ENCODE peak calls at places on chromosomes 6 and 20, in five cellular contexts. One of them, this sample, is unnamed.

GRCh38 chr6:53938810-53939209 is 144.0 kb downstream of the LRRC1 start:
- DNase-seq in AG04450: no peak
- DNase-seq in A549: no peak
- DNase-seq in cardiac muscle cell: peak
- DNase-seq in fibroblast of lung: peak
- DNase-seq in this sample: no peak

GRCh38 chr6:139539852-139540251 is 165.4 kb upstream of the CITED2 start:
- DNase-seq in AG04450: peak
- DNase-seq in A549: peak
- DNase-seq in cardiac muscle cell: peak
- DNase-seq in fibroblast of lung: peak
- DNase-seq in this sample: peak

GRCh38 chr6:90044833-90045337 is 150.6 kb downstream of the GJA10 start:
- DNase-seq in AG04450: no peak
- DNase-seq in A549: no peak
- DNase-seq in cardiac muscle cell: peak
- DNase-seq in fibroblast of lung: peak
- DNase-seq in this sample: no peak

GRCh38 chr20:37042986-37043972 is 52.5 kb downstream of the RBL1 start:
- DNase-seq in AG04450: no peak
- DNase-seq in A549: no peak
- DNase-seq in cardiac muscle cell: no peak
- DNase-seq in fibroblast of lung: no peak
- DNase-seq in this sample: no peak

GRCh38 chr6:151317206-151317994 is 74.0 kb downstream of the ZBTB2 start:
- DNase-seq in AG04450: no peak
- DNase-seq in A549: peak
- DNase-seq in cardiac muscle cell: peak
- DNase-seq in fibroblast of lung: peak
- DNase-seq in this sample: peak

GRCh38 chr6:112041535-112041934 is 12.4 kb upstream of the CCN6 start:
- DNase-seq in AG04450: no peak
- DNase-seq in A549: no peak
- DNase-seq in cardiac muscle cell: no peak
- DNase-seq in fibroblast of lung: no peak
- DNase-seq in this sample: no peak

GRCh38 chr6:89239338-89239737 is 22.2 kb upstream of the GABRR1 start:
- DNase-seq in AG04450: no peak
- DNase-seq in A549: no peak
- DNase-seq in cardiac muscle cell: peak
- DNase-seq in fibroblast of lung: no peak
- DNase-seq in this sample: no peak

GRCh38 chr6:84685983-84686584 is 78.3 kb downstream of the TBX18 start:
- DNase-seq in AG04450: no peak
- DNase-seq in A549: peak
- DNase-seq in cardiac muscle cell: no peak
- DNase-seq in fibroblast of lung: peak
- DNase-seq in this sample: no peak

GRCh38 chr6:151063339-151063738 is 176.4 kb upstream of the AKAP12 start:
- DNase-seq in AG04450: no peak
- DNase-seq in A549: no peak
- DNase-seq in cardiac muscle cell: peak
- DNase-seq in fibroblast of lung: peak
- DNase-seq in this sample: no peak

GRCh38 chr6:121093928-121094327 is 240.4 kb downstream of the TBC1D32 start:
- DNase-seq in AG04450: peak
- DNase-seq in A549: no peak
- DNase-seq in cardiac muscle cell: peak
- DNase-seq in fibroblast of lung: peak
- DNase-seq in this sample: peak

GRCh38 chr20:25083773-25084615 is 2.1 kb upstream of the VSX1 start:
- DNase-seq in AG04450: no peak
- DNase-seq in A549: no peak
- DNase-seq in cardiac muscle cell: no peak
- DNase-seq in fibroblast of lung: no peak
- DNase-seq in this sample: no peak

GRCh38 chr20:57326667-57327455 is 2.7 kb upstream of the SPO11 start:
- DNase-seq in AG04450: no peak
- DNase-seq in A549: no peak
- DNase-seq in cardiac muscle cell: no peak
- DNase-seq in fibroblast of lung: no peak
- DNase-seq in this sample: no peak

GRCh38 chr20:35145141-35145564 is 2.0 kb downstream of the EDEM2 start:
- DNase-seq in AG04450: peak
- DNase-seq in A549: peak
- DNase-seq in cardiac muscle cell: peak
- DNase-seq in fibroblast of lung: peak
- DNase-seq in this sample: peak

GRCh38 chr6:16602035-16602434 is 159.2 kb downstream of the ATXN1 start:
- DNase-seq in AG04450: no peak
- DNase-seq in A549: no peak
- DNase-seq in cardiac muscle cell: no peak
- DNase-seq in fibroblast of lung: no peak
- DNase-seq in this sample: no peak

GRCh38 chr20:14634666-14635065 is 297.3 kb upstream of the FLRT3 start:
- DNase-seq in AG04450: no peak
- DNase-seq in A549: no peak
- DNase-seq in cardiac muscle cell: no peak
- DNase-seq in fibroblast of lung: no peak
- DNase-seq in this sample: no peak

GRCh38 chr20:19275038-19275629 is 62.7 kb downstream of the SLC24A3 start:
- DNase-seq in AG04450: no peak
- DNase-seq in A549: no peak
- DNase-seq in cardiac muscle cell: no peak
- DNase-seq in fibroblast of lung: no peak
- DNase-seq in this sample: no peak

GRCh38 chr6:81727876-81728517 is 24.5 kb downstream of the TENT5A start:
- DNase-seq in AG04450: no peak
- DNase-seq in A549: no peak
- DNase-seq in cardiac muscle cell: no peak
- DNase-seq in fibroblast of lung: no peak
- DNase-seq in this sample: no peak

GRCh38 chr6:16553531-16553930 is 207.7 kb downstream of the ATXN1 start:
- DNase-seq in AG04450: no peak
- DNase-seq in A549: no peak
- DNase-seq in cardiac muscle cell: no peak
- DNase-seq in fibroblast of lung: no peak
- DNase-seq in this sample: no peak

GRCh38 chr20:36490191-36490590 is 51.1 kb upstream of the MYL9 start:
- DNase-seq in AG04450: no peak
- DNase-seq in A549: no peak
- DNase-seq in cardiac muscle cell: peak
- DNase-seq in fibroblast of lung: no peak
- DNase-seq in this sample: no peak

GRCh38 chr6:25346064-25346463 is 66.9 kb downstream of the CARMIL1 start:
- DNase-seq in AG04450: no peak
- DNase-seq in A549: no peak
- DNase-seq in cardiac muscle cell: no peak
- DNase-seq in fibroblast of lung: no peak
- DNase-seq in this sample: no peak

GRCh38 chr6:82989891-82990290 is 75.8 kb downstream of the UBE3D start:
- DNase-seq in AG04450: no peak
- DNase-seq in A549: no peak
- DNase-seq in cardiac muscle cell: no peak
- DNase-seq in fibroblast of lung: no peak
- DNase-seq in this sample: peak

GRCh38 chr6:144305985-144306384 is 20.9 kb downstream of the UTRN start:
- DNase-seq in AG04450: no peak
- DNase-seq in A549: no peak
- DNase-seq in cardiac muscle cell: no peak
- DNase-seq in fibroblast of lung: peak
- DNase-seq in this sample: no peak

GRCh38 chr6:119484598-119484997 is 135.0 kb upstream of the MAN1A1 start:
- DNase-seq in AG04450: peak
- DNase-seq in A549: no peak
- DNase-seq in cardiac muscle cell: peak
- DNase-seq in fibroblast of lung: peak
- DNase-seq in this sample: peak

GRCh38 chr6:111530777-111531176 is 47.8 kb upstream of the REV3L start:
- DNase-seq in AG04450: no peak
- DNase-seq in A549: no peak
- DNase-seq in cardiac muscle cell: no peak
- DNase-seq in fibroblast of lung: no peak
- DNase-seq in this sample: no peak

GRCh38 chr20:40754372-40754943 is 65.4 kb upstream of the MAFB start:
- DNase-seq in AG04450: no peak
- DNase-seq in A549: no peak
- DNase-seq in cardiac muscle cell: peak
- DNase-seq in fibroblast of lung: peak
- DNase-seq in this sample: no peak

GRCh38 chr6:87045521-87046075 is 49.3 kb downstream of the CGA start:
- DNase-seq in AG04450: no peak
- DNase-seq in A549: no peak
- DNase-seq in cardiac muscle cell: no peak
- DNase-seq in fibroblast of lung: no peak
- DNase-seq in this sample: no peak

GRCh38 chr6:123777554-123777953 is 26.1 kb upstream of the NKAIN2 start:
- DNase-seq in AG04450: no peak
- DNase-seq in A549: no peak
- DNase-seq in cardiac muscle cell: peak
- DNase-seq in fibroblast of lung: peak
- DNase-seq in this sample: no peak

GRCh38 chr20:1280421-1281102 is 14.5 kb downstream of the SNPH start:
- DNase-seq in AG04450: no peak
- DNase-seq in A549: no peak
- DNase-seq in cardiac muscle cell: no peak
- DNase-seq in fibroblast of lung: no peak
- DNase-seq in this sample: no peak

GRCh38 chr6:153965996-153966395 is 73.0 kb upstream of the OPRM1 start:
- DNase-seq in AG04450: no peak
- DNase-seq in A549: no peak
- DNase-seq in cardiac muscle cell: peak
- DNase-seq in fibroblast of lung: peak
- DNase-seq in this sample: no peak

GRCh38 chr6:31952140-31952805 is 6.4 kb downstream of the CFB start:
- DNase-seq in AG04450: peak
- DNase-seq in A549: peak
- DNase-seq in cardiac muscle cell: peak
- DNase-seq in fibroblast of lung: peak
- DNase-seq in this sample: no peak

GRCh38 chr6:27873101-27874030 is 38.8 kb downstream of the OR2B2 start:
- DNase-seq in AG04450: no peak
- DNase-seq in A549: no peak
- DNase-seq in cardiac muscle cell: peak
- DNase-seq in fibroblast of lung: peak
- DNase-seq in this sample: no peak

GRCh38 chr20:63553933-63554290 is at the start of gene FNDC11:
- DNase-seq in AG04450: no peak
- DNase-seq in A549: no peak
- DNase-seq in cardiac muscle cell: peak
- DNase-seq in fibroblast of lung: no peak
- DNase-seq in this sample: no peak

GRCh38 chr6:154314084-154314483 is 42.5 kb downstream of the IPCEF1 start:
- DNase-seq in AG04450: no peak
- DNase-seq in A549: no peak
- DNase-seq in cardiac muscle cell: no peak
- DNase-seq in fibroblast of lung: peak
- DNase-seq in this sample: no peak

GRCh38 chr6:166956444-166957086 is at the start of gene RNASET2:
- DNase-seq in AG04450: peak
- DNase-seq in A549: peak
- DNase-seq in cardiac muscle cell: peak
- DNase-seq in fibroblast of lung: peak
- DNase-seq in this sample: peak
- H3K4me3 ChIP-seq in AG04450: peak
- H3K4me3 ChIP-seq in A549: peak
- H3K4me3 ChIP-seq in cardiac muscle cell: peak
- H3K4me3 ChIP-seq in fibroblast of lung: peak
- H3K4me3 ChIP-seq in this sample: peak

GRCh38 chr20:46708172-46708860 is 1.1 kb upstream of the SLC2A10 start:
- DNase-seq in AG04450: no peak
- DNase-seq in A549: no peak
- DNase-seq in cardiac muscle cell: no peak
- DNase-seq in fibroblast of lung: no peak
- DNase-seq in this sample: no peak
- TF ChIP-seq CTCF in AG04450: peak
- TF ChIP-seq CTCF in A549: no peak
- TF ChIP-seq CTCF in cardiac muscle cell: peak
- TF ChIP-seq CTCF in fibroblast of lung: peak
- TF ChIP-seq CTCF in this sample: peak

GRCh38 chr6:106104476-106104875 is 18.3 kb downstream of the PRDM1 start:
- DNase-seq in AG04450: no peak
- DNase-seq in A549: no peak
- DNase-seq in cardiac muscle cell: no peak
- DNase-seq in fibroblast of lung: no peak
- DNase-seq in this sample: no peak

GRCh38 chr6:106102967-106103727 is 17.0 kb downstream of the PRDM1 start:
- DNase-seq in AG04450: no peak
- DNase-seq in A549: no peak
- DNase-seq in cardiac muscle cell: no peak
- DNase-seq in fibroblast of lung: no peak
- DNase-seq in this sample: no peak

GRCh38 chr6:106104941-106105340 is 18.8 kb downstream of the PRDM1 start:
- DNase-seq in AG04450: no peak
- DNase-seq in A549: no peak
- DNase-seq in cardiac muscle cell: no peak
- DNase-seq in fibroblast of lung: no peak
- DNase-seq in this sample: no peak

GRCh38 chr6:106102034-106102433 is 15.9 kb downstream of the PRDM1 start:
- DNase-seq in AG04450: no peak
- DNase-seq in A549: no peak
- DNase-seq in cardiac muscle cell: no peak
- DNase-seq in fibroblast of lung: no peak
- DNase-seq in this sample: no peak

GRCh38 chr6:106103728-106104109 is 17.6 kb downstream of the PRDM1 start:
- DNase-seq in AG04450: no peak
- DNase-seq in A549: no peak
- DNase-seq in cardiac muscle cell: no peak
- DNase-seq in fibroblast of lung: no peak
- DNase-seq in this sample: no peak
- H3K4me3 ChIP-seq in AG04450: no peak
- H3K4me3 ChIP-seq in A549: no peak
- H3K4me3 ChIP-seq in cardiac muscle cell: no peak
- H3K4me3 ChIP-seq in fibroblast of lung: no peak
- H3K4me3 ChIP-seq in this sample: no peak

GRCh38 chr20:51767867-51768758 is at the start of gene ATP9A:
- DNase-seq in AG04450: no peak
- DNase-seq in A549: no peak
- DNase-seq in cardiac muscle cell: peak
- DNase-seq in fibroblast of lung: peak
- DNase-seq in this sample: no peak

GRCh38 chr20:51763965-51764602 is 4.1 kb downstream of the ATP9A start:
- DNase-seq in AG04450: no peak
- DNase-seq in A549: no peak
- DNase-seq in cardiac muscle cell: peak
- DNase-seq in fibroblast of lung: peak
- DNase-seq in this sample: no peak

GRCh38 chr20:51768759-51769517 is 748 bp upstream of the ATP9A start:
- DNase-seq in AG04450: no peak
- DNase-seq in A549: no peak
- DNase-seq in cardiac muscle cell: peak
- DNase-seq in fibroblast of lung: no peak
- DNase-seq in this sample: no peak

GRCh38 chr20:51769941-51770615 is 1.9 kb upstream of the ATP9A start:
- DNase-seq in AG04450: no peak
- DNase-seq in A549: no peak
- DNase-seq in cardiac muscle cell: no peak
- DNase-seq in fibroblast of lung: no peak
- DNase-seq in this sample: no peak

GRCh38 chr20:51767018-51767866 is 948 bp downstream of the ATP9A start:
- DNase-seq in AG04450: no peak
- DNase-seq in A549: peak
- DNase-seq in cardiac muscle cell: peak
- DNase-seq in fibroblast of lung: peak
- DNase-seq in this sample: no peak
- TF ChIP-seq CTCF in AG04450: peak
- TF ChIP-seq CTCF in A549: no peak
- TF ChIP-seq CTCF in cardiac muscle cell: peak
- TF ChIP-seq CTCF in fibroblast of lung: peak
- TF ChIP-seq CTCF in this sample: peak